ENCODE peak calls at places on chromosomes 2 and 18, in seven cellular contexts. Q, B, L, D, F, E and N are unnamed samples.

GRCh38 chr18:58205780-58206160 is 161.7 kb downstream of the NEDD4L start:
- DNase-seq in Q (no peak), B (no peak), L (no peak), D (no peak), F (no peak), E (no peak), N (no peak)

GRCh38 chr18:41378628-41379027 is 576.4 kb upstream of the PIK3C3 start:
- DNase-seq in Q (no peak), B (peak; percentile 4), L (no peak), D (peak; percentile 54), F (no peak), E (peak; percentile 22), N (peak; percentile 5)

GRCh38 chr2:182649316-182649715 is 66.7 kb upstream of the DNAJC10 start:
- DNase-seq in Q (no peak), B (peak; percentile 50), L (no peak), D (peak; percentile 43), F (no peak), E (peak; percentile 43), N (peak; percentile 20)

GRCh38 chr2:231521-232185 is 32.2 kb downstream of the SH3YL1 start:
- DNase-seq in Q (no peak), B (no peak), L (no peak), D (no peak), F (no peak), E (no peak), N (no peak)

GRCh38 chr2:59029058-59029457 is 787.9 kb upstream of the FANCL start:
- DNase-seq in Q (no peak), B (no peak), L (peak; percentile 18), D (no peak), F (no peak), E (no peak), N (no peak)

GRCh38 chr2:71756280-71756906 is 303.0 kb downstream of the DYSF start:
- DNase-seq in Q (no peak), B (peak; percentile 27), L (no peak), D (no peak), F (no peak), E (peak; percentile 50), N (no peak)

GRCh38 chr2:36785179-36785795 is 88.8 kb downstream of the VIT start:
- DNase-seq in Q (peak; percentile 92), B (peak; percentile 77), L (peak; percentile 32), D (peak; percentile 73), F (peak; percentile 69), E (peak; percentile 70), N (peak; percentile 79)

GRCh38 chr2:60046529-60046928 is 506.9 kb downstream of the BCL11A start:
- DNase-seq in Q (no peak), B (no peak), L (no peak), D (no peak), F (no peak), E (no peak), N (no peak)

GRCh38 chr2:232772540-232772939 is 3.8 kb downstream of the KCNJ13 start:
- DNase-seq in Q (no peak), B (no peak), L (no peak), D (no peak), F (peak; percentile 44), E (no peak), N (no peak)

GRCh38 chr2:39418491-39418890 is 18.6 kb downstream of the MAP4K3 start:
- DNase-seq in Q (no peak), B (no peak), L (no peak), D (no peak), F (no peak), E (no peak), N (no peak)

GRCh38 chr2:39018633-39019032 is 102.2 kb downstream of the SOS1 start:
- DNase-seq in Q (no peak), B (no peak), L (no peak), D (no peak), F (no peak), E (no peak), N (no peak)

GRCh38 chr2:105330681-105331375 is 1.3 kb upstream of the TGFBRAP1 start:
- DNase-seq in Q (no peak), B (no peak), L (no peak), D (no peak), F (no peak), E (no peak), N (no peak)

GRCh38 chr2:232369126-232369955 is 9.2 kb upstream of the ALPP start:
- DNase-seq in Q (no peak), B (no peak), L (no peak), D (no peak), F (no peak), E (no peak), N (no peak)

GRCh38 chr2:240553956-240554480 is 3.8 kb downstream of the ANKMY1 start:
- DNase-seq in Q (no peak), B (no peak), L (no peak), D (no peak), F (no peak), E (no peak), N (no peak)

GRCh38 chr18:50836521-50836957 is 16.7 kb upstream of the MRO start:
- DNase-seq in Q (no peak), B (peak; percentile 78), L (no peak), D (peak; percentile 78), F (peak; percentile 60), E (peak; percentile 61), N (peak; percentile 64)

GRCh38 chr2:51990684-51991083 is 958.8 kb upstream of the NRXN1 start:
- DNase-seq in Q (no peak), B (no peak), L (no peak), D (no peak), F (no peak), E (no peak), N (no peak)

GRCh38 chr2:98040331-98040939 is 44.7 kb upstream of the TMEM131 start:
- DNase-seq in Q (peak; percentile 36), B (no peak), L (peak; percentile 64), D (no peak), F (no peak), E (no peak), N (no peak)

GRCh38 chr2:241505781-241506201 is 2.6 kb downstream of the STK25 start:
- DNase-seq in Q (no peak), B (no peak), L (peak; percentile 98), D (no peak), F (no peak), E (no peak), N (no peak)

GRCh38 chr2:157480182-157480961 is 36.5 kb upstream of the CYTIP start:
- DNase-seq in Q (no peak), B (peak; percentile 75), L (peak; percentile 91), D (peak; percentile 73), F (no peak), E (peak; percentile 5), N (no peak)

GRCh38 chr2:45992021-45992745 is 305.0 kb upstream of the EPAS1 start:
- DNase-seq in Q (peak; percentile 34), B (peak; percentile 98), L (peak; percentile 68), D (peak; percentile 99), F (no peak), E (peak; percentile 48), N (peak; percentile 85)

GRCh38 chr2:133710613-133711012 is 142.3 kb upstream of the NCKAP5 start:
- DNase-seq in Q (no peak), B (peak; percentile 26), L (no peak), D (no peak), F (no peak), E (no peak), N (no peak)

GRCh38 chr2:38074047-38074774 is 1.7 kb downstream of the CYP1B1 start:
- DNase-seq in Q (no peak), B (peak; percentile 30), L (no peak), D (no peak), F (no peak), E (no peak), N (no peak)

GRCh38 chr2:197308635-197309368 is 1.8 kb downstream of the ANKRD44 start:
- DNase-seq in Q (no peak), B (peak; percentile 15), L (no peak), D (no peak), F (no peak), E (no peak), N (no peak)

GRCh38 chr2:60496976-60497375 is 56.5 kb downstream of the BCL11A start:
- DNase-seq in Q (no peak), B (no peak), L (no peak), D (no peak), F (no peak), E (no peak), N (no peak)

GRCh38 chr2:172181840-172182239 is 79.1 kb upstream of the DLX2 start:
- DNase-seq in Q (no peak), B (no peak), L (no peak), D (no peak), F (no peak), E (no peak), N (no peak)

GRCh38 chr2:147845608-147846002 is 776 bp downstream of the ACVR2A start:
- DNase-seq in Q (no peak), B (peak; percentile 26), L (no peak), D (peak; percentile 31), F (no peak), E (peak; percentile 14), N (peak; percentile 10)

GRCh38 chr2:97691166-97691565 is 21.7 kb downstream of the C2orf92 start:
- DNase-seq in Q (peak; percentile 66), B (no peak), L (no peak), D (no peak), F (no peak), E (no peak), N (no peak)

GRCh38 chr2:160932960-160933359 is 227.3 kb upstream of the TANK start:
- DNase-seq in Q (no peak), B (peak; percentile 64), L (no peak), D (peak; percentile 56), F (no peak), E (peak; percentile 90), N (no peak)

GRCh38 chr2:220181158-220181557 is 553.7 kb downstream of the SLC4A3 start:
- DNase-seq in Q (no peak), B (peak; percentile 43), L (no peak), D (no peak), F (no peak), E (no peak), N (no peak)